ENCODE peak calls at places on chromosome X, in seven cellular contexts. X is fibroblast of pulmonary artery; I is body of pancreas; O is AG08396; B is dermis blood vessel endothelial cell; D is activated T-helper 1 cell treated with anti-CD3 and anti-CD28 coated beads, Interleukin-2, amount 50 U/mL, for 16 hours; F is activated effector memory CD4-positive, alpha-beta T cell treated with anti-CD3 and anti-CD28 coated beads, Interleukin-2, amount 50 U/mL, for 16 hours. Y is an unnamed sample.

GRCh38 chrX:154712781-154713391 is 38.0 kb downstream of the GAB3 start:
- DNase-seq in O (no peak), X (peak; percentile 63), F (peak; percentile 64), I (no peak), D (no peak), B (peak; percentile 47), Y (peak; percentile 33)

GRCh38 chrX:37922926-37923325 is 75.6 kb upstream of the DYNLT3 start:
- DNase-seq in I (peak; percentile 13), X (peak; percentile 8), O (no peak), F (no peak), B (no peak), D (no peak), Y (no peak)

GRCh38 chrX:126063984-126064383 is 102.1 kb downstream of the DCAF12L2 start:
- DNase-seq in I (no peak), X (no peak), D (no peak), O (no peak), B (no peak), F (no peak), Y (no peak)

GRCh38 chrX:23822397-23822796 is 39.4 kb downstream of the SAT1 start:
- DNase-seq in F (no peak), I (no peak), O (no peak), D (no peak), X (no peak), B (no peak), Y (no peak)

GRCh38 chrX:54926978-54927377 is 6.4 kb downstream of the TRO start:
- DNase-seq in O (no peak), B (no peak), X (no peak), I (no peak), D (no peak), F (no peak), Y (no peak)

GRCh38 chrX:134548844-134549205 is 88.9 kb downstream of the HPRT1 start:
- DNase-seq in I (no peak), F (no peak), O (no peak), X (no peak), D (no peak), B (no peak), Y (no peak)

GRCh38 chrX:77572322-77572721 is 125.1 kb downstream of the FGF16 start:
- DNase-seq in F (no peak), O (no peak), B (no peak), X (peak; percentile 3), D (no peak), I (no peak), Y (no peak)

GRCh38 chrX:153803211-153804099 is 9.0 kb downstream of the SSR4 start:
- DNase-seq in F (no peak), I (no peak), D (no peak), O (no peak), B (no peak), X (no peak), Y (no peak)

GRCh38 chrX:70234355-70234754 is at the start of gene AWAT1:
- DNase-seq in D (no peak), B (no peak), I (no peak), X (no peak), O (no peak), F (no peak), Y (no peak)

GRCh38 chrX:74372272-74372671 is 49.0 kb upstream of the SLC16A2 start:
- DNase-seq in O (no peak), F (no peak), I (no peak), D (no peak), B (no peak), X (no peak), Y (no peak)

GRCh38 chrX:56745019-56745418 is 16.0 kb downstream of the NBDY start:
- DNase-seq in O (no peak), X (peak; percentile 74), F (no peak), B (no peak), D (no peak), I (no peak), Y (peak; percentile 41)

GRCh38 chrX:11210397-11210796 is 82.8 kb upstream of the AMELX start:
- DNase-seq in I (no peak), X (peak; percentile 4), D (no peak), F (no peak), O (no peak), B (no peak), Y (no peak)

GRCh38 chrX:29662759-29663503 is 552.4 kb upstream of the MAGEB2 start:
- DNase-seq in X (peak; percentile 87), F (no peak), I (no peak), D (no peak), B (peak; percentile 88), O (peak; percentile 68), Y (peak; percentile 96)

GRCh38 chrX:54633641-54634040 is 103.6 kb downstream of the GNL3L start:
- DNase-seq in X (peak; percentile 68), D (no peak), O (no peak), F (no peak), I (no peak), B (no peak), Y (no peak)

GRCh38 chrX:31715675-31716074 is 643.8 kb upstream of the FTHL17 start:
- DNase-seq in O (no peak), F (no peak), I (no peak), D (no peak), B (no peak), X (no peak), Y (no peak)

GRCh38 chrX:40700640-40701342 is 34.6 kb downstream of the MED14 start:
- DNase-seq in X (no peak), O (no peak), F (no peak), B (no peak), I (no peak), D (no peak), Y (no peak)

GRCh38 chrX:39361736-39362135 is 560.5 kb downstream of the MID1IP1 start:
- DNase-seq in I (no peak), F (no peak), B (peak; percentile 3), X (peak; percentile 1), O (no peak), D (no peak), Y (peak; percentile 7)

GRCh38 chrX:76029385-76029784 is 143.5 kb upstream of the PBDC1 start:
- DNase-seq in F (no peak), X (no peak), I (no peak), B (no peak), O (no peak), D (no peak), Y (no peak)

GRCh38 chrX:120015145-120016067 is 62.1 kb downstream of the RHOXF2B start:
- DNase-seq in X (no peak), I (peak; percentile 72), B (no peak), D (no peak), F (no peak), O (no peak), Y (no peak)

GRCh38 chrX:43582540-43582913 is 73.6 kb upstream of the MAOA start:
- DNase-seq in F (no peak), B (no peak), O (no peak), D (no peak), X (no peak), I (no peak), Y (no peak)

GRCh38 chrX:105634180-105634579 is 188.2 kb upstream of the NRK start:
- DNase-seq in X (no peak), B (no peak), I (no peak), F (no peak), D (no peak), O (no peak), Y (no peak)

GRCh38 chrX:96480081-96480480 is 204.6 kb upstream of the DIAPH2 start:
- DNase-seq in B (peak; percentile 41), O (peak; percentile 5), I (no peak), F (no peak), D (no peak), X (peak; percentile 44), Y (peak; percentile 36)

GRCh38 chrX:17931855-17932254 is 70.8 kb upstream of the RAI2 start:
- DNase-seq in I (no peak), X (no peak), O (no peak), D (no peak), F (no peak), B (no peak), Y (no peak)

GRCh38 chrX:152259150-152259549 is 120.8 kb upstream of the MAGEA10 start:
- DNase-seq in X (no peak), O (no peak), D (no peak), I (no peak), B (no peak), F (no peak), Y (no peak)

GRCh38 chrX:129678176-129678880 is 23.6 kb upstream of the APLN start:
- DNase-seq in D (no peak), X (no peak), F (peak; percentile 80), I (peak; percentile 58), B (peak; percentile 41), O (peak; percentile 50), Y (peak; percentile 16)

GRCh38 chrX:74505437-74505836 is 84.1 kb downstream of the SLC16A2 start:
- DNase-seq in D (no peak), O (no peak), F (no peak), X (no peak), B (no peak), I (no peak), Y (no peak)

GRCh38 chrX:15973299-15973698 is 118.7 kb upstream of the AP1S2 start:
- DNase-seq in O (peak; percentile 16), B (peak; percentile 60), D (no peak), X (peak; percentile 51), F (no peak), I (peak; percentile 5), Y (peak; percentile 70)

Y was measured in lung microvascular endothelial cell.